ENCODE peak calls at places on chromosomes 13 and 19, in four cellular contexts. U is endothelial cell; K is stimulated activated CD8-positive, alpha-beta memory T cell treated with anti-CD3 and anti-CD28 coated beads, Interleukin-15, amount 100 ng/mL, for 24 hours; E is stimulated activated CD4-positive, alpha-beta T cell treated with anti-CD3 and anti-CD28 coated beads, Interleukin-1b, Interleukin-23, amount 100 ng/mL, for 4 hours. S is an unnamed sample.

GRCh38 chr19:39539165-39539518 is 819 bp downstream of the EID2 start:
- DNase-seq in K (no peak), E (no peak), U (no peak), S (no peak)

GRCh38 chr19:45809643-45810159 is 5.4 kb downstream of the RSPH6A start:
- DNase-seq in U (no peak), E (no peak), K (no peak), S (no peak)

GRCh38 chr13:59425211-59425721 is 738.5 kb downstream of the DIAPH3 start:
- DNase-seq in K (no peak), U (no peak), E (no peak), S (no peak)

GRCh38 chr13:109145631-109146030 is 516.2 kb downstream of the MYO16 start:
- DNase-seq in E (no peak), K (no peak), U (peak), S (peak)

GRCh38 chr19:18319591-18320135 is 3.2 kb downstream of the LSM4 start:
- DNase-seq in K (no peak), U (no peak), E (no peak), S (peak)

GRCh38 chr13:19984430-19985218 is 26.1 kb downstream of the ZMYM2 start:
- DNase-seq in E (no peak), K (no peak), U (no peak), S (peak)

GRCh38 chr13:37709318-37709717 is 110.8 kb upstream of the POSTN start:
- DNase-seq in K (no peak), E (no peak), U (no peak), S (no peak)

GRCh38 chr13:102758842-102759241 is 14.7 kb downstream of the TEX30 start:
- DNase-seq in U (no peak), K (no peak), E (no peak), S (no peak)

GRCh38 chr19:14310055-14310454 is 71.2 kb upstream of the ADGRE5 start:
- DNase-seq in U (no peak), E (no peak), K (no peak), S (no peak)

GRCh38 chr19:40614595-40615411 is 13.6 kb downstream of the LTBP4 start:
- DNase-seq in K (peak), E (peak), U (peak), S (peak)

GRCh38 chr19:55683449-55684261 is 8.6 kb downstream of the EPN1 start:
- DNase-seq in E (no peak), U (no peak), K (no peak), S (peak)

GRCh38 chr19:39943586-39943985 is 9.2 kb upstream of the FCGBP start:
- DNase-seq in U (no peak), K (no peak), E (no peak), S (no peak)

GRCh38 chr13:74132152-74132767 is 1.9 kb downstream of the KLF12 start:
- DNase-seq in U (no peak), K (no peak), E (no peak), S (no peak)

GRCh38 chr13:38538412-38538811 is 148.5 kb upstream of the FREM2 start:
- DNase-seq in U (no peak), E (no peak), K (no peak), S (no peak)

GRCh38 chr19:14786421-14786851 is 8.1 kb upstream of the ADGRE2 start:
- DNase-seq in E (no peak), U (peak), K (peak), S (peak)

GRCh38 chr13:40384976-40385857 is 281.2 kb downstream of the FOXO1 start:
- DNase-seq in E (no peak), K (no peak), U (no peak), S (no peak)

GRCh38 chr13:73740681-73741080 is 393.5 kb downstream of the KLF12 start:
- DNase-seq in U (no peak), K (no peak), E (no peak), S (no peak)

GRCh38 chr19:1223018-1223855 is 14.6 kb downstream of the CBARP start:
- DNase-seq in E (no peak), K (no peak), U (no peak), S (no peak)

GRCh38 chr19:55585658-55586339 is 5.2 kb upstream of the ZNF579 start:
- DNase-seq in K (no peak), E (no peak), U (peak), S (peak)

GRCh38 chr19:8109890-8110662 is 39.3 kb downstream of the FBN3 start:
- DNase-seq in E (no peak), K (no peak), U (no peak), S (no peak)

GRCh38 chr19:29860492-29860891 is 48.7 kb downstream of the CCNE1 start:
- DNase-seq in K (no peak), E (no peak), U (no peak), S (no peak)

GRCh38 chr19:14916848-14917247 is 24.4 kb upstream of the OR7C2 start:
- DNase-seq in E (no peak), K (no peak), U (no peak), S (no peak)

S was measured in Caco-2.